ENCODE peak calls at places on chromosomes 4 and X, in ten cellular contexts. U is kidney epithelial cell; E is lower lobe of right lung; H is astrocyte of the cerebellum; Z is cardiac fibroblast; S is heart left ventricle; W is MM.1S; A is CD4-positive, CD25-positive, alpha-beta regulatory T cell; Y is vagina; K is CD8-positive, alpha-beta T cell. M is an unnamed sample.

GRCh38 chr4:20456416-20456815 is 204.7 kb downstream of the SLIT2 start:
- DNase-seq in U (no peak), E (no peak), H (no peak), Z (peak; percentile 45), S (no peak), W (no peak), A (no peak), Y (no peak), K (no peak), M (no peak)

GRCh38 chr4:113636877-113637276 is 124.7 kb downstream of the CAMK2D start:
- DNase-seq in U (no peak), E (no peak), H (peak; percentile 80), Z (peak; percentile 55), S (no peak), W (peak; percentile 78), A (peak; percentile 29), Y (no peak), K (no peak), M (no peak)

GRCh38 chr4:101331017-101331416 is 16.3 kb downstream of the PPP3CA start:
- DNase-seq in U (no peak), E (no peak), H (no peak), Z (peak; percentile 31), S (no peak), W (no peak), A (no peak), Y (no peak), K (no peak), M (no peak)

GRCh38 chrX:23694606-23695005 is 27.3 kb downstream of the PRDX4 start:
- DNase-seq in U (peak; percentile 2), E (peak; percentile 50), H (peak; percentile 41), Z (peak; percentile 68), S (no peak), W (peak; percentile 28), A (peak; percentile 37), Y (no peak), K (no peak), M (no peak)

GRCh38 chr4:81875962-81876650 is 404.4 kb upstream of the RASGEF1B start:
- DNase-seq in U (no peak), E (no peak), H (no peak), Z (no peak), S (no peak), W (no peak), A (no peak), Y (no peak), K (no peak), M (no peak)

GRCh38 chrX:41707218-41707617 is 16.8 kb upstream of the GPR82 start:
- DNase-seq in U (no peak), E (no peak), H (no peak), Z (no peak), S (no peak), W (no peak), A (no peak), Y (no peak), K (no peak), M (no peak)

GRCh38 chrX:74187211-74187610 is 116.8 kb upstream of the ZCCHC13 start:
- DNase-seq in U (no peak), E (no peak), H (peak; percentile 2), Z (no peak), S (no peak), W (no peak), A (no peak), Y (no peak), K (no peak), M (no peak)

GRCh38 chr4:151227731-151228130 is 49.2 kb upstream of the PRSS48 start:
- DNase-seq in U (peak; percentile 41), E (no peak), H (peak; percentile 28), Z (peak; percentile 96), S (peak; percentile 61), W (no peak), A (no peak), Y (no peak), K (no peak), M (no peak)

GRCh38 chr4:128686032-128686465 is 123.5 kb upstream of the JADE1 start:
- DNase-seq in U (no peak), E (no peak), H (no peak), Z (no peak), S (no peak), W (no peak), A (no peak), Y (no peak), K (no peak), M (no peak)

GRCh38 chrX:118226060-118226428 is 109.4 kb upstream of the KLHL13 start:
- DNase-seq in U (no peak), E (no peak), H (no peak), Z (peak; percentile 40), S (no peak), W (peak; percentile 40), A (no peak), Y (no peak), K (no peak), M (no peak)

GRCh38 chrX:132426695-132427281 is 62.0 kb downstream of the MBNL3 start:
- DNase-seq in U (no peak), E (no peak), H (no peak), Z (peak; percentile 78), S (no peak), W (no peak), A (no peak), Y (no peak), K (no peak), M (no peak)

GRCh38 chrX:7316887-7317286 is 168.9 kb upstream of the PUDP start:
- DNase-seq in U (no peak), E (no peak), H (no peak), Z (peak; percentile 46), S (no peak), W (no peak), A (no peak), Y (no peak), K (no peak), M (no peak)

GRCh38 chr4:126627255-126627654 is 1005.5 kb upstream of the INTU start:
- DNase-seq in U (no peak), E (no peak), H (no peak), Z (peak; percentile 46), S (no peak), W (no peak), A (no peak), Y (no peak), K (no peak), M (no peak)

GRCh38 chr4:152352645-152353116 is 183.2 kb downstream of the FBXW7 start:
- DNase-seq in U (peak; percentile 91), E (no peak), H (peak; percentile 88), Z (peak; percentile 97), S (peak; percentile 58), W (no peak), A (no peak), Y (peak; percentile 94), K (no peak), M (peak; percentile 34)

GRCh38 chrX:3176439-3176820 is 135.2 kb downstream of the ARSF start:
- DNase-seq in U (peak; percentile 71), E (no peak), H (peak; percentile 86), Z (peak; percentile 39), S (no peak), W (no peak), A (no peak), Y (no peak), K (no peak), M (no peak)

GRCh38 chrX:122512561-122513072 is 671.5 kb upstream of the GRIA3 start:
- DNase-seq in U (no peak), E (no peak), H (no peak), Z (no peak), S (no peak), W (no peak), A (no peak), Y (no peak), K (no peak), M (no peak)

GRCh38 chr4:92234393-92235176 is 69.2 kb upstream of the GRID2 start:
- DNase-seq in U (peak; percentile 87), E (no peak), H (peak; percentile 99), Z (peak; percentile 99), S (no peak), W (no peak), A (no peak), Y (no peak), K (no peak), M (no peak)

GRCh38 chr4:33715996-33716395 is 2528.3 kb downstream of the ARAP2 start:
- DNase-seq in U (peak; percentile 68), E (no peak), H (peak; percentile 97), Z (peak; percentile 95), S (no peak), W (peak; percentile 32), A (no peak), Y (no peak), K (no peak), M (no peak)

GRCh38 chrX:12871181-12871580 is 4.3 kb downstream of the TLR7 start:
- DNase-seq in U (no peak), E (no peak), H (no peak), Z (no peak), S (no peak), W (no peak), A (no peak), Y (no peak), K (no peak), M (no peak)
- H3K4me3 ChIP-seq in U (no peak overlapping the region), E (no peak overlapping the region), H (no peak overlapping the region), Z (no peak overlapping the region), S (no peak overlapping the region), W (no peak overlapping the region), A (no peak overlapping the region), Y (no peak overlapping the region), K (no peak overlapping the region), M (no peak overlapping the region)

GRCh38 chr4:173526724-173527102 is 3.3 kb downstream of the HAND2 start:
- DNase-seq in U (no peak), E (no peak), H (no peak), Z (no peak), S (no peak), W (no peak), A (no peak), Y (no peak), K (no peak), M (no peak)
- H3K4me3 ChIP-seq in U (no peak overlapping the region), E (no peak overlapping the region), H (no peak overlapping the region), Z (peak overlapping the region; percentile 81), S (peak overlapping the region; percentile 75), W (no peak overlapping the region), A (no peak overlapping the region), Y (peak overlapping the region; percentile 56), K (no peak overlapping the region), M (no peak overlapping the region)

GRCh38 chr4:102564399-102564921 is 63.3 kb downstream of the NFKB1 start:
- DNase-seq in U (peak; percentile 77), E (no peak), H (peak; percentile 91), Z (peak; percentile 79), S (no peak), W (no peak), A (no peak), Y (no peak), K (no peak), M (no peak)
- H3K4me3 ChIP-seq in U (no peak overlapping the region), E (no peak overlapping the region), H (no peak overlapping the region), Z (no peak overlapping the region), S (no peak overlapping the region), W (no peak overlapping the region), A (no peak overlapping the region), Y (no peak overlapping the region), K (no peak overlapping the region), M (no peak overlapping the region)

GRCh38 chr4:39014028-39014427 is 18.2 kb downstream of the TMEM156 start:
- DNase-seq in U (no peak), E (no peak), H (no peak), Z (no peak), S (no peak), W (no peak), A (no peak), Y (no peak), K (no peak), M (no peak)
- H3K4me3 ChIP-seq in U (no peak overlapping the region), E (no peak overlapping the region), H (no peak overlapping the region), Z (no peak overlapping the region), S (no peak overlapping the region), W (no peak overlapping the region), A (no peak overlapping the region), Y (no peak overlapping the region), K (no peak overlapping the region), M (no peak overlapping the region)

M was measured in mucosa of descending colon.